ENCODE peak calls at places on chromosomes 5 and 9, in five cellular contexts. S, P, T, L and V are unnamed samples.

GRCh38 chr9:138118601-138119071 is 241.1 kb downstream of the CACNA1B start:
- DNase-seq in L (no peak), P (no peak), S (no peak), T (no peak), V (no peak)

GRCh38 chr5:78560000-78560399 is 88.6 kb downstream of the LHFPL2 start:
- DNase-seq in P (no peak), T (no peak), S (no peak), L (no peak), V (no peak)

GRCh38 chr9:134434896-134435506 is 108.7 kb downstream of the RXRA start:
- DNase-seq in T (peak), L (no peak), S (peak), P (peak), V (peak)

GRCh38 chr9:134288731-134289130 is 37.5 kb upstream of the RXRA start:
- DNase-seq in L (no peak), S (peak), T (no peak), P (no peak), V (no peak)

GRCh38 chr5:44332360-44332971 is 56.8 kb downstream of the FGF10 start:
- DNase-seq in S (no peak), P (no peak), T (no peak), L (peak), V (peak)

GRCh38 chr9:95030344-95030743 is 287.2 kb downstream of the FANCC start:
- DNase-seq in L (no peak), T (no peak), S (no peak), P (no peak), V (no peak)

GRCh38 chr5:39713224-39713911 is 288.6 kb upstream of the DAB2 start:
- DNase-seq in P (no peak), L (no peak), T (no peak), S (no peak), V (no peak)

GRCh38 chr5:109767997-109768396 is 78.3 kb downstream of the MAN2A1 start:
- DNase-seq in S (no peak), T (no peak), P (no peak), L (no peak), V (no peak)

GRCh38 chr5:142958933-142959682 is 188.9 kb downstream of the ARHGAP26 start:
- DNase-seq in P (no peak), T (no peak), L (no peak), S (no peak), V (no peak)

GRCh38 chr9:34098307-34098706 is 28.2 kb downstream of the DCAF12 start:
- DNase-seq in P (no peak), S (no peak), T (no peak), L (no peak), V (no peak)

GRCh38 chr5:101897914-101898313 is 398.2 kb downstream of the SLCO4C1 start:
- DNase-seq in S (no peak), T (no peak), P (no peak), L (peak), V (peak)